ENCODE peak calls at places on chromosomes 4 and X, in four cellular contexts. C, J, I and Y are unnamed samples.

GRCh38 chrX:102517331-102517730 is 792 bp upstream of the TMSB15A start:
- DNase-seq in C (peak), J (no peak), I (no peak), Y (peak)

GRCh38 chr4:16140520-16141249 is 56.9 kb upstream of the PROM1 start:
- DNase-seq in C (peak), J (no peak), I (no peak), Y (peak)

GRCh38 chr4:41222259-41222658 is 7.9 kb upstream of the APBB2 start:
- DNase-seq in I (no peak), C (no peak), J (no peak), Y (no peak)

GRCh38 chr4:63708661-63709060 is 700.6 kb downstream of the TECRL start:
- DNase-seq in J (no peak), C (no peak), I (no peak), Y (peak)

GRCh38 chr4:163332526-163333405 is at the start of gene NPY1R:
- DNase-seq in J (peak), I (peak), C (peak), Y (peak)

GRCh38 chrX:106170318-106170717 is 2.2 kb downstream of the PWWP3B start:
- DNase-seq in I (no peak), J (no peak), C (peak), Y (peak)

GRCh38 chr4:26223160-26223559 is 97.7 kb upstream of the RBPJ start:
- DNase-seq in I (no peak), C (peak), J (no peak), Y (no peak)

GRCh38 chrX:13076176-13076956 is 31.9 kb upstream of the FAM9C start:
- DNase-seq in C (no peak), J (no peak), I (no peak), Y (no peak)

DNA sequence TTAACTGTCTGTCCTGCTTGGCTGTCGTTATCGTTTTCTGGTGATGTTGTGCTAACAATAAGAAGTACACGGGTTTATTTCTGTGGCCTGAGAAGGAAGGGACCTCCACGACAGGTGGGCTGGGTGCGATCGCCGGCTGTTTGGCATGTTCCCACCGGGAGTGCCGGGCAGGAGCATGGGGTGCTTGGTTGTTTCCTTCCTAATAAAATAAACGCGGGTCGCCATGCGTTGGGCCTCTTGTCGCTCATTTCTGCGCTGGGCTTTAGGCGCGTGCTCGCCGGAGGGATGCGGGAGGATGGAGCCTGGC is 711 bp upstream of the GDI1 start:
- DNase-seq in C (no peak), J (no peak), I (no peak), Y (no peak)
- H3K4me3 ChIP-seq in C (peak), J (peak), I (peak), Y (peak)

GRCh38 chr4:60759518-60760245 is 440.4 kb upstream of the ADGRL3 start:
- DNase-seq in J (no peak), I (no peak), C (no peak), Y (no peak)
- TF ChIP-seq CTCF in J (no peak), I (no peak), C (no peak), Y (peak)

GRCh38 chrX:74890676-74891430 is 34.4 kb downstream of the NEXMIF start:
- DNase-seq in C (no peak), I (no peak), J (no peak), Y (no peak)
- H3K4me3 ChIP-seq in C (no peak), I (no peak), J (no peak), Y (no peak)

GRCh38 chr4:144583658-144584057 is 62.3 kb upstream of the HHIP start:
- DNase-seq in J (no peak), I (no peak), C (peak), Y (peak)

GRCh38 chr4:144580421-144580820 is 65.5 kb upstream of the HHIP start:
- DNase-seq in I (no peak), C (no peak), J (no peak), Y (no peak)

GRCh38 chr4:144582975-144583374 is 63.0 kb upstream of the HHIP start:
- DNase-seq in J (no peak), I (no peak), C (no peak), Y (no peak)

GRCh38 chr4:144582105-144582850 is 63.7 kb upstream of the HHIP start:
- DNase-seq in I (no peak), J (no peak), C (no peak), Y (no peak)

DNA sequence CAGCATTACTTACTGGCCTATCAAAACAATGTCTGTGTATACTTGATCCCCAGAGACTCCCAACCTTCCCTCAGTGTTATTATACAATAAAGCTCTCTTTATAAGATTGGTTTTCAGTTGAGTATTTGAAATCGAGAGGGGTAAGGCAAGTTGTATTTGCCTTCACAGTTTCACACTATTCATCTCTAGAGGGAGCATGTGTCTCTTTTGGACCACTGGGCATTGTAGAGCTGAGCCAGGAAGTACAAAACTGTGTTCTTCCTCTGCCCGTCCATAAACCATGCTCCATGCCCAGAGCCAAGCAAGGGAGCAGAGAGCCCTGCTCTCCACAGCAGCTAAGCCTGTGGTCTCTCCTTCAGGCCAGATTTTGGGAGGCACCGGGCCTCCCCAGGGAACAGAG is 61.5 kb upstream of the HHIP start:
- DNase-seq in J (no peak), I (no peak), C (no peak), Y (no peak)
- TF ChIP-seq CTCF in J (no peak), I (no peak), C (no peak), Y (peak)

GRCh38 chr4:152310223-152310622 is 225.7 kb downstream of the FBXW7 start:
- DNase-seq in J (no peak), C (peak), I (no peak), Y (peak)

GRCh38 chr4:152308925-152309324 is 227.0 kb downstream of the FBXW7 start:
- DNase-seq in J (no peak), C (no peak), I (no peak), Y (no peak)

GRCh38 chr4:152304220-152304619 is 231.7 kb downstream of the FBXW7 start:
- DNase-seq in C (peak), J (no peak), I (no peak), Y (no peak)

GRCh38 chr4:152309418-152309817 is 226.5 kb downstream of the FBXW7 start:
- DNase-seq in J (no peak), C (no peak), I (no peak), Y (no peak)

GRCh38 chr4:152307669-152308068 is 228.2 kb downstream of the FBXW7 start:
- DNase-seq in J (no peak), I (no peak), C (no peak), Y (no peak)
- H3K4me3 ChIP-seq in J (no peak), I (no peak), C (no peak), Y (no peak)

GRCh38 chrX:128804828-128805227 is 718.5 kb downstream of the SMARCA1 start:
- DNase-seq in I (no peak), C (no peak), J (no peak), Y (no peak)

GRCh38 chrX:128805236-128805635 is 718.1 kb downstream of the SMARCA1 start:
- DNase-seq in J (no peak), I (no peak), C (no peak), Y (no peak)

GRCh38 chrX:128800138-128800537 is 723.2 kb downstream of the SMARCA1 start:
- DNase-seq in I (no peak), J (no peak), C (no peak), Y (no peak)
- TF ChIP-seq CTCF in I (peak), J (no peak), C (no peak), Y (no peak)

GRCh38 chr4:108426493-108426892 is 193.9 kb upstream of the RPL34 start:
- DNase-seq in I (no peak), J (no peak), C (peak), Y (no peak)

GRCh38 chr4:108430921-108431320 is 189.5 kb upstream of the RPL34 start:
- DNase-seq in C (no peak), J (no peak), I (no peak), Y (no peak)

GRCh38 chr4:108427946-108428345 is 192.4 kb upstream of the RPL34 start:
- DNase-seq in J (no peak), C (peak), I (no peak), Y (no peak)

GRCh38 chr4:108425988-108426387 is 194.4 kb upstream of the RPL34 start:
- DNase-seq in J (no peak), C (peak), I (no peak), Y (peak)
- H3K4me3 ChIP-seq in J (no peak), C (no peak), I (no peak), Y (no peak)

GRCh38 chr4:170591076-170591475 is 501.3 kb upstream of the AADAT start:
- DNase-seq in C (peak), I (no peak), J (no peak), Y (no peak)

DNA sequence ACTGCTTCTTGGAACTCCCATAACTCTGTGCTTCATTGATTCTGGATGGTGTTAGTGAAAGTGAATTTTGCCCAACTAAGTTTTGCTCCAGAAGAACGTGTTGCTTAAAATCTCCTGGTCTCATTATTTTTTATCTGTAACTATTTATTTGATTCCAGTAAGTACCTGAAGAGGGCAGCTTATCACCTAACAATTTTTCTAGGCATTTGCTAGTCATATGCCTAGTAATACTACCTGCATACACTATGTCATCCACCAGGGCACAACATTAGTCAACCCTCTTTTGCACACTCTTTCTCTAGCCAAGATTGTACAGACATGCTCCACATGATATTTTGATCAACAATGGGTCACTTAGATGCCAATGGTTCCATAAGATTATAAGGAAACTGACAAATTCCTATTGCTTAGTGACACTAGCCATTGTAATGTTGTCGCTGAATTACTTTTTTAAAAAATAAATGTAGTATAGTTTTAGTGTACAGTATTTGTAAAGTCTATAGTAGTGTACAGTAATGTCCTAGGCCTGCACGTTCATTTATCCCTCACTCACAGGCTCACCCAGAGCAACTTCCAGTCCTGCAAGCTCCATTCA is 499.9 kb upstream of the AADAT start:
- DNase-seq in I (peak), C (peak), J (no peak), Y (no peak)
- TF ChIP-seq CTCF in I (peak), C (no peak), J (no peak), Y (no peak)

DNA sequence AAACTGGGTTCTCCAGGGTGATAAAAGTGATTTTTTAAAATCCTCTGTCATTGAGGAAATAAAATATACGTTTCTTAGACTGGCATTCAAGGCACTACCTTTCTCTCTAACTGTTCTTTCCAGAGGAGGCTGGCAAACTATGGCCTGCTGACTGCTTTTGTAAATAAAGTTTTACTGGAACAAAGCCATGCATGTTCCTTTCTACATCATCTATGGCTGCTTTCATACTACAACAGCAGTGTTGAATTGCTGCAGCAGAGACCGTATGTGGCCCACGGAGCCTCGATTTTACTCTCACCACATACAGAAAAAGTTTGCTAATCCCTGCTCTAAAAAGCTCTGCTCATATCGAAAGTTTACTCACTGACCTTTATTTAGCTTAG is 20.2 kb downstream of the SETD7 start:
- DNase-seq in J (no peak), I (no peak), C (no peak), Y (no peak)
- H3K4me3 ChIP-seq in J (no peak), I (no peak), C (no peak), Y (no peak)